ENCODE peak calls at places on chromosomes 1 and 21, in four cellular contexts. D, F, Z and J are unnamed samples.

GRCh38 chr1:53214541-53214940 is 5.9 kb downstream of the CZIB start:
- DNase-seq in D (no peak), F (no peak), Z (no peak), J (no peak)

GRCh38 chr1:156860639-156861423 is at the start of gene NTRK1:
- DNase-seq in D (peak), Z (peak), F (peak), J (no peak)

GRCh38 chr1:106268070-106268469 is 788.4 kb upstream of the PRMT6 start:
- DNase-seq in Z (peak), F (no peak), D (no peak), J (no peak)

GRCh38 chr21:29649370-29649963 is 290.3 kb downstream of the GRIK1 start:
- DNase-seq in D (no peak), Z (no peak), F (no peak), J (no peak)

GRCh38 chr1:20058531-20058930 is 11.5 kb upstream of the PLA2G5 start:
- DNase-seq in D (no peak), Z (peak), F (peak), J (no peak)

GRCh38 chr1:45493116-45493697 is 2.2 kb upstream of the TESK2 start:
- DNase-seq in F (peak), Z (peak), D (peak), J (no peak)

GRCh38 chr21:17786219-17787181 is 32.7 kb downstream of the C21orf91 start:
- DNase-seq in D (no peak), Z (no peak), F (no peak), J (no peak)

GRCh38 chr1:96533820-96534219 is 187.8 kb upstream of the PTBP2 start:
- DNase-seq in D (no peak), F (no peak), Z (no peak), J (no peak)

GRCh38 chr1:8004803-8005573 is 21.1 kb downstream of the ERRFI1 start:
- DNase-seq in Z (peak), F (no peak), D (peak), J (no peak)

DNA sequence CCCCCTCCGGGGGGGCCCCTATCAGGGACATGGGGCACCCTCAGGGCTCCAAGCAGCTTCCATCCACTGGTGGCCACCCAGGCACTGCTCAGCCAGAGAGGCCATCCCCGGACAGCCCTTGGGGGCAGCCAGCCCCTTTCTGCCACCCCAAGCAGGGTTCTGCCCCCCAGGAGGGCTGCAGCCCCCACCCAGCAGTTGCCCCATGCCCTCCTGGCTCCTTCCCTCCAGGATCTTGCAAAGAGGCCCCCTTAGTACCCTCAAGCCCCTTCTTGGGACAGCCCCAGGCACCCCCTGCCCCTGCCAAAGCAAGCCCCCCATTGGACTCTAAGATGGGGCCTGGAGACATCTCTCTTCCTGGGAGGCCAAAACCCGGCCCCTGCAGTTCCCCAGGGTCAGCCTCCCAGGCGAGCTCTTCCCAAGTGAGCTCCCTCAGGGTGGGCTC is 34.9 kb downstream of the TRIM11 start:
- DNase-seq in D (no peak), F (no peak), Z (no peak), J (no peak)
- H3K4me3 ChIP-seq in D (no peak), F (no peak), Z (no peak), J (no peak)

DNA sequence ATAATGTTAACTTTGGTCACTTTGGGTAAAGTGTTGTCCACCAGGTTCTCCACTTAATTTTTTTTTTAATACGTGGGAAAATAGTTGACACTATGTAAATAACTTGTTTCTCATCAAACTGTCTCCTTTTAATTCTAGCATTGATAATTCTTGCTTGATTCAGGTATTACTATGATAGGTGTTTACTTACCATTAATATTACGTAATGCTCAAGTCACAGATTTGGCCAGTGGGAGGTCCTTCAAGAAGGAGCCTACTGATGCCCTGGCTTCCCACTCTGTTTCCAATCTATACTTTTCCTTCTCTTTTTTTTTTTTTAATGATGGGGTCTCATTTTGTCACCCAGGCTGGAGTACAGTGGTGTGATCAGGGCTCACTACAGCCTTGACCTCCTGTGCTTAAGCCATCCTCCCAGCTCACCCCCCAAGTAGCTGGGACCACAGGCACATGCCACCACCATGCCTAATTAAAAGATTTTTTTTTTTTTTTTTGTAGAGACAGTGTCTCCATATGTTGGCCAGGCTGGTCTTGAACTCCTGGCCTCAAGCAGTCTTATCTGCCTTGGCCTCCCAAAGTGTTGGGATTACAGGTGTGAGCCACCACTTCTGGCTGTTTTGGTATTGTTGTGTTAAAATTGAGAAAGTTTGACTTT is 29.9 kb downstream of the YTHDF2 start:
- DNase-seq in F (no peak), D (no peak), Z (no peak), J (no peak)
- TF ChIP-seq CTCF in F (no peak), D (no peak), Z (no peak), J (no peak)

DNA sequence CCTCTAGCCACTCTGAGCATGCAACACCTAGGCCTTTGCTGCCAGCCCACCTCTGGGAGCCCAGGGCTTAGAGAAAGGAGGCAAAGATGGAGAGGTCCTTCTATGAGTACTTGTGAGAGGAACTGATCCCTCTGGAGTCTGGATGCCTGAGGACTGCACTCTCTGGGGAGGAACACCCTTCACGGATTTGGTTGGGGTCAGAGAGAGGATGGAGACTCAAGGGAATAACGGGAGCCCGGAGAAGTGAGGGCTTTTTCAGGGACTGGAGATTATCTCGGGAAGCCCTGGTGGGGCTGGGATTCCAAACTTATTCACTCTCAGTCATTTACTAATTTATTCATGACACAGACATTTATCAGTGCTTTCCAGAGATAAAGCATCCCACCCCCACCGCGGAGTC is 438 bp upstream of the C1orf232 start:
- DNase-seq in Z (no peak), D (no peak), F (no peak), J (no peak)
- H3K4me3 ChIP-seq in Z (no peak), D (peak), F (peak), J (no peak)

DNA sequence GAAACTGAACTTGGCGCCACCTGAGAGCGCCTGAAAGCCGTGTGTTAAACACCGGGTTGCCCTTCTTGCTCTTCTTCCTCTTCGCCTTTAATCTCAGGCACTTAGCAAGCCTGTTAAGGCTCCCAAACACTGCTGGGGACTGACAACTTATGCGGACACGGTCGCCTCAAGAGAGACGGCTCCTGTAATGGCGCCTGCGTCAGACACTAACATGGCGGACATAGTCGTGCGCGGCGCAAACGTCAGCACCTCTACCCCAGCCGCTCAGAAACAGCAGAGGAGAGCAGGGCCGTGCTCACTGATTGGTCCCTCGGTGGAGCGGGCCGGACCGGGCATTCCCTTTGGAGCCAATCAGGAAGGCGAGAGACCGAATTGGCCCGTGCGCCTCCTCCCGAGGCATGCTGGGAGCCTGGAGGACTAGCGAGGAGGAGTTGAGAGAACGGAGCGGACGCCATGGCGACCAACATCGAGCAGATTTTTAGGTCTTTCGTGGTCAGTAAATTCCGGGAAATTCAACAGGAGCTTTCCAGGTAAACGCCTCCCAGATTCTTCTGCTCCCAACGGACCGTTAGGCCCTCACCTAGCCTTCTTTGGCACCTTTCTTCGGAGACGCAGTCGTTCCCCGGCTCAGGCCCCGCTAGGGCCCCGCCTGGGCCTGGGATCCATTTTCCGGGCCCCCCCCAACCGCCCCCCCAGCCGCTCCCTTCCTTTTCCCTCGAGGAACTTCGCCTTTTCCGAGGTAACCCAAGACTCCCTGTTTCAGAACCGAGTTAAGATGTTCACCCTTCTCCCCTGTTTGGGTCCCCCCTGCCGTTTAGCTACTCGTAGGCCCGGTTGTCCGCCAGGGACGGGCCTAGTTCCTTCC is at the start of gene SON:
- DNase-seq in D (peak), F (peak), Z (peak), J (peak)
- TF ChIP-seq CTCF in D (no peak), F (no peak), Z (no peak), J (no peak)

DNA sequence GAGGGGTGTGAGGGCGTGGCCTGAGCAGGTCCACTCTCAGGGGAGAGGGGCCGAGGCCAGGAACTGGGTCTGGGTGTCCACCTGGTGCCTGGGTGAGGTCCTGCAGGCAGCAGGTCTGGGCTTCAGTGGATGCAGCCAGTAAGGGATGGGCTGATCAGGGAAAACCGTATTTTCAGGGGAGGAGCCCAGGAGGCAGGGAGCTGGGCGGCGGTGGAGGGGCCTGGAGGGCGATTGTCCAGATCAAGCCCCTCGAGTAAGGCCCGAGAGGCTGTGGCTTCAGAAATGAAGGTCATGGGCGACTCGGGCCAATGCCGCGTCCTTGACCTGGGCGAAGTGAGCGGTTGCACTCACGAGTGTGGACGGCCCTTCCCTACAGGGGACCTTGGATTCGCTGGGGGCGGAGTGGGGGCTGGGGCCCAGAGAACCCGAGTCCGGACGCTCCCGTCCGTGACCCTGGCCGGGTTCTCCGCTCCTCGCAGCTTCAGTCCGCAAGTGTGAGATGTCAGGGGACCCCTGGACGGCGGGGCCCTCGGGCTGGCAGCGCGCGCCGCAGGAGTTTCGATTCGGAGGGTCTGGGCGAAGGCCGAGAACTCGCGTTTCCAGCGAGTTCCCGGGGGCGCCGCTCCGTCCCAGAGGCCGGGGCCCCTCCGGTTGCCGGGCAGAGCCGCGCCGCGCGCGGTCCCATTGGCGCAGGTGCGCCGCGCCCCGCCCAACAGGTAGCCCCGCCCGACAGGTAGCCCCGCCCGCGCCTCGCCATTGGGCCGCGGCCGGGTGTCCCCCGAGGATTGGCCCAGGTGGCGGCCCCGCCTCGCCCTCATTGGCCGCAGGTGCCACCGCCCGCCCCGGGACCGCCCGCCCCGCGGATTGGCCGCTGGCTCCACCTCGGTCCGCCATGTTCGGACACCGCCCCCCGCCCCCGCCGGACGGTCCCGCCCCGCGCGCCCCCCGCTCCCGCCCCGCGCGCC is at the start of gene PRKCZ:
- DNase-seq in F (peak), D (peak), Z (peak), J (no peak)
- H3K4me3 ChIP-seq in F (peak), D (peak), Z (peak), J (no peak)

GRCh38 chr1:46526689-46527291 is 24.7 kb downstream of the KNCN start:
- DNase-seq in F (no peak), D (peak), Z (no peak), J (no peak)

GRCh38 chr1:46530311-46530710 is 21.1 kb downstream of the KNCN start:
- DNase-seq in D (no peak), Z (no peak), F (no peak), J (no peak)

GRCh38 chr1:46527474-46528296 is 23.8 kb downstream of the KNCN start:
- DNase-seq in F (peak), D (peak), Z (peak), J (no peak)

GRCh38 chr1:46529031-46529630 is 22.3 kb downstream of the KNCN start:
- DNase-seq in F (no peak), Z (no peak), D (no peak), J (no peak)

GRCh38 chr1:46528297-46528955 is 23.0 kb downstream of the KNCN start:
- DNase-seq in D (no peak), Z (peak), F (no peak), J (no peak)
- TF ChIP-seq CTCF in D (no peak), Z (peak), F (no peak), J (no peak)

GRCh38 chr21:46092811-46093667 is 4.9 kb upstream of the COL6A2 start:
- DNase-seq in D (peak), F (peak), Z (no peak), J (no peak)

GRCh38 chr21:46093668-46094400 is 4.1 kb upstream of the COL6A2 start:
- DNase-seq in Z (no peak), D (peak), F (peak), J (no peak)

GRCh38 chr21:46092026-46092764 is 5.7 kb upstream of the COL6A2 start:
- DNase-seq in D (peak), F (no peak), Z (peak), J (no peak)

GRCh38 chr21:46091118-46091517 is 6.8 kb upstream of the COL6A2 start:
- DNase-seq in D (no peak), Z (no peak), F (no peak), J (no peak)

GRCh38 chr21:46091631-46092025 is 6.3 kb upstream of the COL6A2 start:
- DNase-seq in D (no peak), Z (no peak), F (no peak), J (no peak)
- H3K4me3 ChIP-seq in D (no peak), Z (no peak), F (no peak), J (no peak)

GRCh38 chr1:213419369-213420030 is 368.5 kb downstream of the RPS6KC1 start:
- DNase-seq in F (no peak), D (no peak), Z (peak), J (no peak)
- TF ChIP-seq CTCF in F (no peak), D (no peak), Z (no peak), J (no peak)